ENCODE peak calls at places on chromosome 10, in seven cellular contexts. Q, G, I, F, U, H and K are unnamed samples.

GRCh38 chr10:114780610-114781184 is 40.9 kb upstream of the FHIP2A start:
- DNase-seq in Q (no peak), G (no peak), I (no peak), F (no peak), U (no peak), H (no peak), K (no peak)

GRCh38 chr10:62335326-62335725 is 38.8 kb upstream of the ZNF365 start:
- DNase-seq in Q (no peak), G (peak), I (no peak), F (no peak), U (no peak), H (peak), K (no peak)

GRCh38 chr10:129079705-129080104 is 387.3 kb upstream of the MGMT start:
- DNase-seq in Q (no peak), G (no peak), I (peak), F (no peak), U (no peak), H (no peak), K (no peak)

GRCh38 chr10:15486404-15486803 is 115.3 kb upstream of the FAM171A1 start:
- DNase-seq in Q (no peak), G (peak), I (no peak), F (no peak), U (no peak), H (peak), K (no peak)

GRCh38 chr10:60526024-60526585 is 136.4 kb upstream of the ANK3 start:
- DNase-seq in Q (no peak), G (no peak), I (no peak), F (no peak), U (no peak), H (peak), K (no peak)

GRCh38 chr10:95513941-95514392 is 47.2 kb downstream of the SORBS1 start:
- DNase-seq in Q (no peak), G (peak), I (peak), F (no peak), U (no peak), H (peak), K (no peak)

GRCh38 chr10:122239578-122240257 is 31.4 kb upstream of the BTBD16 start:
- DNase-seq in Q (no peak), G (peak), I (no peak), F (no peak), U (no peak), H (peak), K (no peak)

GRCh38 chr10:74113546-74113945 is 37.1 kb downstream of the AP3M1 start:
- DNase-seq in Q (no peak), G (peak), I (no peak), F (no peak), U (no peak), H (peak), K (no peak)

GRCh38 chr10:44439845-44440244 is 54.9 kb upstream of the CXCL12 start:
- DNase-seq in Q (no peak), G (no peak), I (no peak), F (no peak), U (no peak), H (no peak), K (no peak)

GRCh38 chr10:48467669-48468068 is 137.2 kb downstream of the ARHGAP22 start:
- DNase-seq in Q (no peak), G (no peak), I (no peak), F (no peak), U (no peak), H (no peak), K (no peak)

GRCh38 chr10:97771055-97771811 is 566 bp downstream of the SFRP5 start:
- DNase-seq in Q (no peak), G (peak), I (no peak), F (no peak), U (no peak), H (peak), K (no peak)

GRCh38 chr10:129078746-129079480 is 388.1 kb upstream of the MGMT start:
- DNase-seq in Q (no peak), G (no peak), I (no peak), F (no peak), U (no peak), H (no peak), K (no peak)

GRCh38 chr10:123526356-123527079 is 139.6 kb upstream of the GPR26 start:
- DNase-seq in Q (no peak), G (no peak), I (no peak), F (no peak), U (no peak), H (no peak), K (no peak)